ENCODE peak calls at places on chromosomes 11 and 22, in nine cellular contexts. J is heart left ventricle; V is IMR-90; R is mammary epithelial cell; F is fibroblast of lung; Z is PC-3; K is left ventricle myocardium inferior; X is CD8-positive, alpha-beta memory T cell; O is kidney. M is an unnamed sample. For H3K4me1, the result is how much of the 10 kb centered on the place peaks cover.

GRCh38 chr22:27250418-27250817 is 551.1 kb downstream of the MN1 start:
- DNase-seq in V (no peak), K (no peak), F (no peak), Z (no peak), R (no peak), O (no peak), X (no peak), J (no peak), M (no peak)

GRCh38 chr11:119764108-119764874 is 35.3 kb upstream of the NECTIN1 start:
- DNase-seq in F (peak), J (peak), O (peak), R (peak), V (peak), X (no peak), K (peak), Z (no peak), M (peak)

GRCh38 chr11:14253437-14253836 is 105.5 kb downstream of the RRAS2 start:
- DNase-seq in R (no peak), K (no peak), O (no peak), X (no peak), Z (no peak), J (no peak), F (no peak), V (no peak), M (no peak)

GRCh38 chr22:23548501-23549197 is 31.4 kb downstream of the IGLL1 start:
- DNase-seq in J (no peak), V (no peak), R (no peak), Z (no peak), K (no peak), X (no peak), F (no peak), O (no peak), M (no peak)

GRCh38 chr11:35632301-35632700 is 14.0 kb downstream of the FJX1 start:
- DNase-seq in R (no peak), F (peak), J (no peak), K (no peak), Z (no peak), O (no peak), X (no peak), V (peak), M (no peak)

GRCh38 chr11:62554377-62554776 is 7.8 kb upstream of the AHNAK start:
- DNase-seq in K (peak), Z (no peak), R (no peak), X (no peak), O (peak), J (no peak), F (no peak), V (no peak), M (no peak)

GRCh38 chr11:100576044-100577021 is 110.8 kb upstream of the ARHGAP42 start:
- DNase-seq in Z (peak), X (no peak), V (peak), K (no peak), O (no peak), R (peak), F (peak), J (no peak), M (no peak)

GRCh38 chr11:36478700-36479329 is 31.3 kb downstream of the TRAF6 start:
- DNase-seq in Z (peak), X (no peak), J (no peak), V (peak), O (no peak), K (no peak), R (peak), F (peak), M (peak)

GRCh38 chr11:73493838-73494598 is 103.9 kb downstream of the FAM168A start:
- DNase-seq in K (no peak), O (no peak), X (no peak), Z (peak), R (peak), J (peak), F (peak), V (peak), M (no peak)

GRCh38 chr11:94036096-94036495 is 14.9 kb downstream of the HEPHL1 start:
- DNase-seq in F (no peak), O (no peak), X (no peak), V (no peak), Z (peak), R (no peak), J (no peak), K (no peak), M (no peak)

GRCh38 chr11:106070606-106071005 is 6.5 kb downstream of the KBTBD3 start:
- DNase-seq in K (no peak), F (no peak), X (no peak), O (no peak), V (no peak), J (no peak), Z (no peak), R (no peak), M (no peak)

GRCh38 chr22:43910178-43910695 is 13.4 kb upstream of the PNPLA3 start:
- DNase-seq in V (no peak), Z (peak), K (no peak), F (no peak), X (no peak), J (no peak), R (peak), O (no peak), M (no peak)

GRCh38 chr11:47668665-47669064 is 26.3 kb upstream of the MTCH2 start:
- DNase-seq in Z (no peak), K (no peak), F (no peak), X (no peak), O (no peak), V (no peak), R (no peak), J (no peak), M (no peak)

GRCh38 chr11:116062526-116063171 is 558.4 kb upstream of the CADM1 start:
- DNase-seq in X (no peak), V (no peak), J (no peak), K (no peak), F (peak), R (no peak), O (no peak), Z (no peak), M (no peak)

GRCh38 chr22:37678372-37678771 is 2.9 kb downstream of the LGALS1 start:
- DNase-seq in F (no peak), X (no peak), Z (no peak), J (no peak), K (no peak), R (no peak), O (no peak), V (no peak), M (no peak)
- H3K4me1 ChIP-seq in F (under half), X (under half), Z (under half), J (under half), K (half or more), R (under half), O (under half), V (under half), M (under half)

DNA sequence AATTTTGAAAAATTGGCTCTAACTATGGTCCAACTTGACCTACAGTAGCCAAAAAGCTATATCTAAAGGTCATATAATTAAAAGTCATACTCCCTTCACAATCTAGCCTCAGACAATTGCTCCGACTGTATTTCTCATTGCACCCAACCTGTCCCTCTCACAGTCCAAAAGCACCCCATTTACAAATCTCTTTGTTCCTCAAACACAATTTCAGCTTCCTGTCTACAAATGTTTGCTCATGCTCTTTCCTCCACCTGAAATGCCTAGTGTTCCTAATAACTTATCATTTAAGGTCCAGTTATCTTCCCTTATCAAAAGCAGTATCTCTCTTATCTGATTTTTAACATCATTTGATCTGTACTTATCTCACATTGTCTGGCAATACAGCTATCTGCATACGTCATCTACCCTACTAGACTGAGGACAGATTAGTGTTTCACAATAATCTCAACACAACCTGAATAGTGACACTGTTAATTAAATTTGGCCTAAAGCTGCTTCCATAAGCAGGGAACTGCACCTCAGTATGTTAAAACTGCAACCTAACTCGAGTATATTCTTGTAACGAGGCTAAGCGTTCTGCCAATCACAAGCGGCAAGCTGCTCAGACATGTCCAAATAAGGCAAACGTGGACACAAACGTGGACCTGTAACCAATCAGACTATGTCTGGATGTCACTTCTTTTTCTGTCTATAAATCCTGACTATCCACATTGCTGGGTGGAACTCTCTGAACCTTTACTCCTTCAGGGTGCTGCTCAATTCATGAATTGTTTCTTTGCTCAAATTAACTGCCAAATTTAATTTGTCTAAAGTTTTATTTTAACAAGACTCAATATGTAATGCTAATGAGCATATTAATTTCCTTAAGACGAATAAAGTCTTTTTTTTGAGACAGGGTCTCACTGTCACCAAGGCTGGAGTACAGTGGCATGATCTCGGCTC is 15.9 kb downstream of the PICALM start:
- DNase-seq in F (peak), X (no peak), V (no peak), K (no peak), R (no peak), Z (no peak), J (no peak), O (no peak), M (no peak)
- H3K4me1 ChIP-seq in F (under half), X (half or more), V (under half), K (half or more), R (under half), Z (under half), J (under half), O (under half), M (under half)

DNA sequence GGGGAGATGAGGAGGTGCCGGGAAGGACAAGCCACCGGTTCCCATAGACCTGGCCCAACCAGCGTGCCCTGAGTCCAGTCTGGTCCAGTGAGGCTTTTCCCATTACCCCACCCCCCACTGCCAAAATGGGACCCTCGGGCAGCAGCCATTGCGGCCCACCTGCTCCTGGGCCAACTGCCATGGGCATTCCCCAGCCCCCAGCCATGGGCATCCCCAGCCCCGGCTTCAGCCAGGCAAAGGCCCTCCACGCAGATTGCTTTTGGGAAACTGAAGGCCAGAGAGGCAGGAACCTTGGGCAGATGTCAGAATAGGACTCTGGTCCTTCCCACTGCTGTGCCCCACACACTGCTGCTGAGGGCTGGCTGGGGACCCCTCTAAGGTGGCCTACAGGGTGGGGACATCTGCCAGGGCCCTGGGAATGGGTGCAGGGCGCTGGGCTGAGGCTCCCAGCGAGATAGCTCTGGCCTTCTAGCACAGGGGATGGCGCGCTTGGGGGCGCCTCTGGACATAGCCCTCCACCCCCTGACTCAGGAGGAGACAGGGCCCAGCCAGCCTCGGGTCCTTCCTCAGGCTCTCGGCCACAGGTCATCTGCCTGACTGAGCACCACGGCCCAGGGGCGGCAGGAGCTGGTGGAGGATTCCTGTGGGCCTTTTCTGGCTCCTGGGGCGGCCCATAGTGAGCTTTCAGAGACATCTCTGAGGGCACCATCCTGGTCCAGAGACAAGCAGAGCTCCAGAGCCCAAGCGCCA is 4.9 kb downstream of the PIM3 start:
- DNase-seq in V (no peak), X (no peak), Z (no peak), R (no peak), F (no peak), K (peak), O (peak), J (no peak), M (peak)
- H3K4me1 ChIP-seq in V (under half), X (under half), Z (under half), R (under half), F (under half), K (half or more), O (half or more), J (half or more), M (half or more)

DNA sequence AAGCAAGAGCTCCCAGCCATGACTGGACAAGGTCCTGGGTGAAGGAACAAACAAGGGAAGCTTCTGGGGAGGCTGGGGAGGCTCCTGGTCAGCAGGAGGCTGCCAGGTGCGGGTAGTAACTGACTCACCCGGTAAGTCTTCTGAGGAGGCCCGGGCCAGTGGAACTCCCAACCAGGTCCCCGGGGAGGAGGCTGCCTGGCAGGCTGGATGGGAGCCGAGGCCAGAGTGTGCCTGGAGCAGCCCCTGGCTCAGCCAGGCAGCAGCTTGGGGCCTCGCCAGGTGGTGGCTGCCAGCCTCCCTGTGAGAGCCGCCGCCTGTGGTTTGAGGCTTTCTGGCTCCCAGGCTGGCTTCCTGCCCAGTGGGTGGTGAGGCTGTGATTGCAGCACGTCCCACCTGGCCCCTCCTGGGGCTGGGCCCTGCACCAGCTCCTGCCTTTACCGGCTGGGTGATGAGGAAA is 46.2 kb downstream of the IGF2 start:
- DNase-seq in O (peak), V (peak), J (peak), X (peak), K (peak), R (peak), Z (peak), F (peak), M (peak)
- H3K4me1 ChIP-seq in O (under half), V (under half), J (under half), X (under half), K (under half), R (under half), Z (under half), F (under half), M (under half)

GRCh38 chr11:133606122-133606521 is 73.8 kb upstream of the OPCML start:
- DNase-seq in Z (no peak), R (no peak), J (no peak), X (no peak), O (no peak), K (no peak), V (no peak), F (no peak), M (no peak)
- H3K4me1 ChIP-seq in Z (under half), R (under half), J (under half), X (under half), O (under half), K (under half), V (under half), F (under half), M (under half)

GRCh38 chr11:58028687-58029411 is 1.9 kb upstream of the OR6Q1 start:
- DNase-seq in K (no peak), F (peak), X (no peak), J (no peak), O (peak), Z (no peak), V (peak), R (no peak), M (peak)
- H3K4me1 ChIP-seq in K (under half), F (under half), X (under half), J (under half), O (under half), Z (under half), V (under half), R (under half), M (under half)